ENCODE peak calls at places on chromosomes 12 and 14, in ten cellular contexts. N is NCI-H1436; Q is stimulated activated CD8-positive, alpha-beta memory T cell treated with anti-CD3 and anti-CD28 coated beads, Interleukin-7, amount 100 ng/mL, for 4 hours; P is epithelial cell of esophagus; G is left lung; Y is endothelial cell; F is activated CD4-positive, alpha-beta T cell treated with anti-CD3 and anti-CD28 coated beads, Interleukin-2, amount 10 ng/mL, durations not matched to agents 7 days and 5 days; R is A172; T is SK-N-MC; B is B cell. M is an unnamed sample.
A peak's percentile ranks its signal among the peaks of the same experiment; 100 is the strongest.

GRCh38 chr12:20018406-20018805 is 349.9 kb upstream of the PDE3A start:
- DNase-seq in R (no peak), G (no peak), F (no peak), Q (no peak), P (no peak), B (no peak), T (no peak), Y (no peak), N (no peak), M (no peak)

GRCh38 chr12:131005161-131006035 is 51.7 kb downstream of the ADGRD1 start:
- DNase-seq in R (no peak), N (no peak), F (no peak), Q (no peak), B (no peak), Y (no peak), G (no peak), T (no peak), P (no peak), M (no peak)

GRCh38 chr12:106226884-106227640 is 20.8 kb downstream of the CKAP4 start:
- DNase-seq in G (no peak), N (peak; percentile 41), P (peak; percentile 81), T (peak; percentile 47), Q (no peak), B (peak; percentile 54), R (peak; percentile 52), F (peak; percentile 41), Y (peak; percentile 47), M (peak; percentile 75)

GRCh38 chr12:29614926-29615325 is 117.4 kb upstream of the OVCH1 start:
- DNase-seq in F (no peak), Y (no peak), B (no peak), T (no peak), Q (no peak), N (no peak), R (no peak), G (no peak), P (no peak), M (no peak)

GRCh38 chr12:52691765-52692150 is 11.6 kb upstream of the KRT1 start:
- DNase-seq in F (no peak), N (no peak), P (no peak), G (no peak), B (no peak), T (no peak), Q (no peak), Y (no peak), R (no peak), M (no peak)

GRCh38 chr12:93939641-93940040 is 208.7 kb upstream of the PLXNC1 start:
- DNase-seq in Q (no peak), Y (no peak), F (no peak), G (no peak), B (no peak), R (no peak), T (no peak), N (no peak), P (no peak), M (no peak)

GRCh38 chr14:58712357-58712756 is 74.6 kb downstream of the DACT1 start:
- DNase-seq in Y (no peak), F (no peak), G (no peak), B (no peak), Q (no peak), T (no peak), P (no peak), N (no peak), R (no peak), M (no peak)

GRCh38 chr12:101963703-101964102 is 86.3 kb downstream of the DRAM1 start:
- DNase-seq in F (no peak), G (no peak), T (no peak), B (no peak), N (no peak), Y (no peak), Q (no peak), P (no peak), R (no peak), M (no peak)

GRCh38 chr14:89507521-89507920 is 90.5 kb upstream of the FOXN3 start:
- DNase-seq in P (peak; percentile 86), B (no peak), N (no peak), Y (no peak), G (no peak), T (no peak), Q (no peak), R (peak; percentile 76), F (no peak), M (no peak)

GRCh38 chr14:75979071-75979571 is 2.7 kb downstream of the TGFB3 start:
- DNase-seq in G (peak; percentile 60), T (no peak), F (peak; percentile 18), Q (no peak), N (no peak), B (no peak), P (peak; percentile 31), Y (peak; percentile 53), R (no peak), M (peak; percentile 59)